ENCODE peak calls at places on chromosome 18, in six cellular contexts. A is H1, X is IMR-90, C is H9, T is neuronal stem cell, D is mesenchymal stem cell. W is an unnamed sample.

GRCh38 chr18:12432196-12432595 is 24.5 kb downstream of the PRELID3A start:
- DNase-seq in T (no peak), D (no peak), X (no peak), C (no peak), A (no peak), W (no peak)

GRCh38 chr18:6885992-6886823 is 156.7 kb downstream of the ARHGAP28 start:
- DNase-seq in X (peak), T (peak), C (no peak), A (no peak), D (peak), W (peak)

GRCh38 chr18:67628674-67629073 is 112.2 kb upstream of the DSEL start:
- DNase-seq in A (no peak), D (no peak), T (no peak), X (no peak), C (no peak), W (no peak)

GRCh38 chr18:58313491-58314032 is 269.5 kb downstream of the NEDD4L start:
- DNase-seq in T (no peak), C (no peak), A (no peak), X (no peak), D (no peak), W (no peak)

GRCh38 chr18:49412673-49413072 is 47.8 kb downstream of the DYM start:
- DNase-seq in D (no peak), X (no peak), T (no peak), A (no peak), C (no peak), W (no peak)

GRCh38 chr18:11368020-11368419 is 218.7 kb upstream of the PIEZO2 start:
- DNase-seq in C (no peak), D (no peak), T (no peak), X (peak), A (no peak), W (no peak)

GRCh38 chr18:21960189-21960588 is 209.2 kb upstream of the GATA6 start:
- DNase-seq in X (no peak), A (no peak), T (no peak), D (no peak), C (no peak), W (peak)

GRCh38 chr18:63365909-63366269 is 1.1 kb downstream of the KDSR start:
- DNase-seq in D (no peak), X (peak), C (no peak), A (no peak), T (peak), W (no peak)

GRCh38 chr18:79546781-79547272 is 132.8 kb upstream of the CTDP1 start:
- DNase-seq in T (no peak), X (no peak), A (no peak), C (peak), D (no peak), W (no peak)

GRCh38 chr18:44599409-44599808 is 81.3 kb upstream of the SETBP1 start:
- DNase-seq in X (peak), A (no peak), C (no peak), D (no peak), T (no peak), W (peak)

GRCh38 chr18:62978251-62979049 is 263.1 kb downstream of the PHLPP1 start:
- DNase-seq in X (no peak), D (no peak), C (no peak), T (no peak), A (no peak), W (no peak)

GRCh38 chr18:71001597-71001996 is 712.8 kb downstream of the SOCS6 start:
- DNase-seq in X (no peak), A (no peak), C (no peak), D (no peak), T (no peak), W (no peak)

GRCh38 chr18:56645415-56646016 is 5.6 kb upstream of the WDR7 start:
- DNase-seq in C (no peak), X (no peak), D (no peak), T (no peak), A (no peak), W (peak)

GRCh38 chr18:11040823-11041712 is 108.3 kb downstream of the PIEZO2 start:
- DNase-seq in T (peak), C (peak), A (no peak), D (peak), X (peak), W (peak)

GRCh38 chr18:63098014-63098981 is 221.3 kb downstream of the BCL2 start:
- DNase-seq in C (no peak), X (no peak), A (no peak), D (no peak), T (no peak), W (no peak)

GRCh38 chr18:10008006-10008647 is 94.3 kb downstream of the VAPA start:
- DNase-seq in X (no peak), C (no peak), T (no peak), D (no peak), A (no peak), W (no peak)
- H4K8ac ChIP-seq in X (no peak), C (no peak), T (peak), D (no peak), A (no peak), W (no peak)

DNA sequence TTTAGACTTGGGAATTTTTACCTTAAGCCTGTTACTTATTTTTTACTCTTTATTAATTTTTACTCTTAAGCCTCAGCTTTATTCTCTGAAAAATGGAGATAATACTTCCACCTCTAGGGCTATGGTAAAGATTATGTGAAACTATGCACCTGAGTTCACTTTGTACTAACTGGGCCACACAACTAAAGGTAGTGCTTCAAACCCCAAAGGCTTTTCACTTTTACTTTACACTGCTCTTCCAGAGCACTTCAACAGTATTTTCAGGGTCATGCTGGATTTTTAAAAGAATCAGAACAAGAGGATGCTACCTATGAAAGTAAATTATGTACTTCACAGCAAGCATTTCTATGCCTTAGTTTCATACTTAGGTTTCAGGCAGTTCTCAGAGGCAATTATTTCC is 27.8 kb downstream of the MEX3C start:
- DNase-seq in C (no peak), D (no peak), T (no peak), A (no peak), X (no peak), W (no peak)
- H3K4me2 ChIP-seq in C (no peak), D (no peak), T (no peak), A (no peak), X (no peak), W (no peak)

DNA sequence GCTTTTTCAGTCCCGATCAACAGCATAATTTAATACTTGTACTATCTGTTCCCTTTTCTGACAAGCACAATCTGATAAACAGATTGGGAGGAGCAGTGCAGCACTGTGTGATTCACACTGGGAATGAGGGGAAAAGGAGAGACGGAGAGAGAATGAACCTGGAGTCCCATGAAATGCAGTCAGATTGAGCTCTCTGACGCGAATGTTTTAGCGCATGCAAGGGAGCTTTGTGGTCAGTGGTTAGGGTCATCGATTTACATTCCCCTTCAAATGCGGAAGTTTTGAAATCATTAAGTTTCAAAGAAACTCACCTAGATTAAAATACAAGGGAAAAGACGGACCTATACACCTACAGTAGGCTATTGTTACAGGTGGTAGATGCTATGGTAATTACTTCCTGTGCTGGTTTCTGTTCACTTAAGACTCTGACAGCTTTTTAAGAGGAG is 99.6 kb downstream of the KCTD1 start:
- DNase-seq in T (no peak), A (no peak), D (no peak), X (no peak), C (no peak), W (no peak)
- H2BK15ac ChIP-seq in T (no peak), A (no peak), D (no peak), X (no peak), C (no peak), W (no peak)

DNA sequence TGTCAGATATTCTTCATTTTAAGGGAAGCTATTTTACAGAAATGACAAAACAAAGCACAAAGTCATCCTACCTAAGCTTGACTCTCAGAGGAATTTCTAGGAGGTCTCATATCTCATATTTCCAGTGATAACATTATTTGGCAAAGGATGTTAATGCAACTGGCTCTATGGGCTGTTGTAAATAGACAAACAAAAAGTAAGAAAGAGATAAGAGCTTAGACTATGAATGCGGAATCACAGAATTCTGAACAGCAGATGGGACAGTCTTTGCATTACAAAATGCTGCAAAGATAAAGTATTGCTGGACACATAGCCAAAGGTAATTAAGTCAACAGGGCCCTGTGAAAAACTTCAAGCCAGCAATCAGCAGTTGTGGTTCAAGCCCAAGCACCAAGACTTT is 23.9 kb downstream of the PIAS2 start:
- DNase-seq in X (no peak), A (no peak), T (no peak), D (no peak), C (no peak), W (no peak)
- H4K8ac ChIP-seq in X (no peak), A (no peak), T (no peak), D (no peak), C (no peak), W (no peak)

GRCh38 chr18:73842795-73843394 is 304.7 kb downstream of the FBXO15 start:
- DNase-seq in T (peak), X (peak), C (peak), D (peak), A (no peak), W (peak)
- H3K4me2 ChIP-seq in T (no peak), X (peak), C (no peak), D (peak), A (no peak), W (no peak)

GRCh38 chr18:38368246-38368645 is 802.6 kb upstream of the CELF4 start:
- DNase-seq in A (no peak), C (no peak), D (no peak), X (no peak), T (no peak), W (no peak)

GRCh38 chr18:38368886-38369285 is 803.3 kb upstream of the CELF4 start:
- DNase-seq in C (no peak), T (no peak), D (peak), X (no peak), A (no peak), W (no peak)

GRCh38 chr18:38367473-38367872 is 801.9 kb upstream of the CELF4 start:
- DNase-seq in C (no peak), A (no peak), D (no peak), X (no peak), T (no peak), W (peak)

DNA sequence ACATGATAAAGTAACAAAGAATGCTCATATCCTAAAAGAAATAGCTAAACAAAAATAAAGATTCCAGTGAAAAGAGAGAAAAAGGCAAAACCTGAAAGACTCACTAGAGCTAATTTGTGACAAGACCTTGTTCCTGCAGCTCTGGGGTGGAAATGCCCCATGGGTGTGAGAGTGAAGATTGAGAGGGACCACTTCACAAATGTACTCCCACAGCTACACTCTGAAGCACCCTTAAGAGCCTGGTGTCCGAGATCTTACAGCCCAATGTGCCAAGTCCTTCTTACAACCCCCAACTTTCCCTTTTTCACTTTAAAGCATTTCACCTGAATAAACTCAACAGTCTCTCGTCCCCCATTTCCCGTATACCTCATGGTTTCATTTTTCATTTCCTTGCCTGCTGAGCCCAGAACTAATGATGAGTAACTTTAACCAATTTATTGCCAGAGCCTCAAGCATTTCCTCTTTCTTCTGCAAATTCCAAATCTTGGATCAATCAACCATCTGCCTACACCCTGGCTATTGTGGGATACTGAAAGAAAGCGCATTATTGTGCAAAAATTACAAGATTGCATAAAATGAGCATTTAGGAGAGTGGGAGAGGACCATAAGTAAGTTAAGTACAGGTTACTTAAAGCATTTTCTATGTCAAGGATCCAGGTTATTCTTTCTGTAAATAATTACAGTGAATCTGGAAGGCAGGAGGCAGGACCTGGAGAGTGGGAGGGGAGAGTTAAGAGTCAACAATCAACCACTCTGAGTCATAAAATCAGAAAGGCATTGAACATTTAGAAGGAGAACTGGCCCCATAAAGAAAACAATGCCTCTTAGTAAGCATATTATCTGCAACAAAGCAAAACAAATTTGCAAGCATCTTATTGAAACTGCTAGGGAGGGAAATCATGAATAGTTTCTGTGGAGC is 804.4 kb upstream of the CELF4 start:
- DNase-seq in C (no peak), D (no peak), A (no peak), T (no peak), X (no peak), W (no peak)
- H2BK15ac ChIP-seq in C (no peak), D (no peak), A (no peak), T (no peak), X (no peak), W (no peak)

DNA sequence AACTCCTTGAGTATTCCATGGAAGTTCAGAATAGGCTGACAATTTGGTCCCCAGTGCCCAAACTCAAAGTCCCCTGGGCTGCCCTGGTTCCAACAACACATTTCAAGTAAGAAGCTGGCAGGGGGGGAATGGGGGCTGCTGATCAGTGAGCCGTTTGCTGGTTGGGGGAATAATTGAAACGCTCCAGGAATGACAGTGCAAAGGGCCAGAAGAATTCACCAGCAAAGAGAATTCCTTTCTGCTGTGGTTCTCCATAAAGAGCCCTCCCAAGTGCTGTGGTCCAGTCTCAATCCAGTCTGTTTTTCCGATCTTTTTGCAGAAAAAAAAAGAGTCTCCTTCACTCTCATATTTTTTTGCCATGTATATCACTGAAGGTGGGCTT is 95.1 kb upstream of the THOC1 start:
- DNase-seq in C (no peak), T (no peak), A (no peak), D (peak), X (no peak), W (no peak)
- H4K8ac ChIP-seq in C (no peak), T (no peak), A (no peak), D (no peak), X (no peak), W (no peak)

GRCh38 chr18:77102246-77103040 is 30.1 kb downstream of the MBP start:
- DNase-seq in C (no peak), D (peak), A (no peak), T (no peak), X (peak), W (no peak)

GRCh38 chr18:77103991-77104521 is 28.5 kb downstream of the MBP start:
- DNase-seq in D (peak), C (no peak), X (no peak), T (no peak), A (no peak), W (no peak)

GRCh38 chr18:77101410-77102245 is 31.0 kb downstream of the MBP start:
- DNase-seq in D (peak), A (no peak), X (peak), T (no peak), C (peak), W (peak)

GRCh38 chr18:77105021-77105420 is 27.6 kb downstream of the MBP start:
- DNase-seq in T (no peak), X (no peak), A (no peak), C (no peak), D (no peak), W (no peak)

GRCh38 chr18:77103181-77103875 is 29.3 kb downstream of the MBP start:
- DNase-seq in X (peak), C (no peak), D (no peak), A (no peak), T (no peak), W (no peak)
- H3K4me2 ChIP-seq in X (peak), C (no peak), D (no peak), A (no peak), T (no peak), W (no peak)

W was measured in mesendoderm.